ENCODE peak calls at places on chromosomes 7 and 10, in seven cellular contexts. U is aorta; V is HEK293T; T is CD4-positive, alpha-beta T cell; Q is activated CD4-positive, alpha-beta T cell treated with anti-CD3 and anti-CD28 coated beads, Interleukin-2, amount 50 U/mL, for 1 hour; Y is stomach; F is C1 segment of cervical spinal cord. K is an unnamed sample.

GRCh38 chr10:73459683-73460314 is 26.4 kb upstream of the MSS51 start:
- DNase-seq in U (no peak), V (no peak), T (no peak), Q (no peak), Y (no peak), F (no peak), K (no peak)

GRCh38 chr10:14032406-14032998 is 298.2 kb downstream of the FRMD4A start:
- DNase-seq in U (no peak), V (peak; percentile 83), T (peak; percentile 39), Q (peak; percentile 41), Y (no peak), F (no peak), K (no peak)

GRCh38 chr7:55565693-55566092 is 6.6 kb downstream of the VOPP1 start:
- DNase-seq in U (no peak), V (no peak), T (no peak), Q (no peak), Y (no peak), F (no peak), K (no peak)

GRCh38 chr10:110859206-110859946 is 12.4 kb upstream of the PDCD4 start:
- DNase-seq in U (no peak), V (no peak), T (no peak), Q (no peak), Y (no peak), F (no peak), K (no peak)

GRCh38 chr7:49767719-49768118 is 5.7 kb upstream of the VWC2 start:
- DNase-seq in U (no peak), V (no peak), T (no peak), Q (no peak), Y (no peak), F (no peak), K (no peak)

GRCh38 chr7:46834921-46835320 is 747.0 kb downstream of the TNS3 start:
- DNase-seq in U (no peak), V (no peak), T (no peak), Q (no peak), Y (no peak), F (no peak), K (no peak)

GRCh38 chr7:135342887-135343286 is 109.2 kb downstream of the STRA8 start:
- DNase-seq in U (no peak), V (no peak), T (no peak), Q (no peak), Y (no peak), F (no peak), K (no peak)

GRCh38 chr7:17098515-17098914 is 199.9 kb upstream of the AHR start:
- DNase-seq in U (no peak), V (no peak), T (no peak), Q (no peak), Y (no peak), F (no peak), K (no peak)

GRCh38 chr10:10758306-10758705 is 259.4 kb upstream of the CELF2 start:
- DNase-seq in U (no peak), V (no peak), T (no peak), Q (no peak), Y (no peak), F (no peak), K (no peak)

GRCh38 chr10:128710795-128711183 is 584.6 kb upstream of the MKI67 start:
- DNase-seq in U (no peak), V (no peak), T (no peak), Q (no peak), Y (no peak), F (no peak), K (no peak)

GRCh38 chr7:96236198-96237039 is 85.5 kb downstream of the SLC25A13 start:
- DNase-seq in U (no peak), V (peak; percentile 16), T (no peak), Q (no peak), Y (no peak), F (no peak), K (no peak)

GRCh38 chr10:43078986-43079273 is 2.1 kb downstream of the RET start:
- DNase-seq in U (no peak), V (peak; percentile 60), T (no peak), Q (no peak), Y (no peak), F (no peak), K (no peak)

GRCh38 chr7:107185716-107186115 is 16.9 kb downstream of the HBP1 start:
- DNase-seq in U (no peak), V (no peak), T (no peak), Q (no peak), Y (no peak), F (no peak), K (no peak)

GRCh38 chr7:150421831-150422230 is 28.6 kb upstream of the GIMAP8 start:
- DNase-seq in U (no peak), V (no peak), T (no peak), Q (no peak), Y (peak; percentile 25), F (no peak), K (no peak)

GRCh38 chr10:80497187-80498038 is 40.3 kb upstream of the SH2D4B start:
- DNase-seq in U (no peak), V (no peak), T (no peak), Q (no peak), Y (peak; percentile 26), F (no peak), K (peak; percentile 49)

GRCh38 chr10:103855424-103855823 is at the start of gene SH3PXD2A:
- DNase-seq in U (peak; percentile 64), V (peak; percentile 73), T (peak; percentile 22), Q (peak; percentile 8), Y (no peak), F (peak; percentile 66), K (no peak)

GRCh38 chr7:132742152-132742551 is 165.9 kb upstream of the PLXNA4 start:
- DNase-seq in U (no peak), V (no peak), T (no peak), Q (no peak), Y (peak; percentile 70), F (no peak), K (no peak)

GRCh38 chr10:37856881-37857286 is 526 bp downstream of the ZNF248 start:
- DNase-seq in U (peak; percentile 47), V (peak; percentile 7), T (peak; percentile 13), Q (peak; percentile 8), Y (peak; percentile 27), F (no peak), K (peak; percentile 45)

GRCh38 chr10:70357447-70358035 is 24.9 kb downstream of the LRRC20 start:
- DNase-seq in U (peak; percentile 39), V (no peak), T (no peak), Q (no peak), Y (no peak), F (no peak), K (no peak)

GRCh38 chr7:135257790-135258189 is 24.2 kb downstream of the STRA8 start:
- DNase-seq in U (no peak), V (no peak), T (no peak), Q (no peak), Y (no peak), F (no peak), K (no peak)

GRCh38 chr7:132879579-132879978 is 202.3 kb downstream of the CHCHD3 start:
- DNase-seq in U (no peak), V (no peak), T (no peak), Q (no peak), Y (no peak), F (no peak), K (no peak)

GRCh38 chr7:135597926-135598305 is 40.2 kb downstream of the NUP205 start:
- DNase-seq in U (no peak), V (no peak), T (no peak), Q (no peak), Y (no peak), F (peak; percentile 2), K (no peak)

K was measured in CD14-positive monocyte.